ENCODE peak calls at places on chromosome 15, in six cellular contexts. One of them, this sample, is unnamed. For H3K27me3, the result is how much of the 10 kb centered on the place peaks cover.

GRCh38 chr15:68220489-68220888 is 9.0 kb downstream of the CLN6 start:
- DNase-seq in upper lobe of left lung: no peak
- DNase-seq in Peyer's patch: no peak
- DNase-seq in hepatocyte: no peak
- DNase-seq in BJ: no peak
- DNase-seq in psoas muscle: no peak
- DNase-seq in this sample: no peak

GRCh38 chr15:38551720-38552627 is 12.6 kb downstream of the RASGRP1 start:
- DNase-seq in hepatocyte: no peak
- DNase-seq in BJ: no peak
- DNase-seq in Peyer's patch: no peak
- DNase-seq in upper lobe of left lung: no peak
- DNase-seq in psoas muscle: no peak
- DNase-seq in this sample: no peak

GRCh38 chr15:101295607-101296225 is 668 bp upstream of the SNRPA1 start:
- DNase-seq in Peyer's patch: no peak
- DNase-seq in hepatocyte: peak
- DNase-seq in psoas muscle: no peak
- DNase-seq in BJ: no peak
- DNase-seq in upper lobe of left lung: no peak
- DNase-seq in this sample: no peak

GRCh38 chr15:49313650-49314049 is 109.4 kb upstream of the FGF7 start:
- DNase-seq in Peyer's patch: no peak
- DNase-seq in psoas muscle: no peak
- DNase-seq in BJ: peak
- DNase-seq in hepatocyte: no peak
- DNase-seq in upper lobe of left lung: no peak
- DNase-seq in this sample: no peak

GRCh38 chr15:100241572-100242479 is 99.9 kb downstream of the ADAMTS17 start:
- DNase-seq in Peyer's patch: no peak
- DNase-seq in psoas muscle: peak
- DNase-seq in BJ: no peak
- DNase-seq in hepatocyte: peak
- DNase-seq in upper lobe of left lung: no peak
- DNase-seq in this sample: no peak

GRCh38 chr15:67794832-67795574 is 30.3 kb upstream of the SKOR1 start:
- DNase-seq in hepatocyte: no peak
- DNase-seq in Peyer's patch: no peak
- DNase-seq in psoas muscle: no peak
- DNase-seq in BJ: no peak
- DNase-seq in upper lobe of left lung: no peak
- DNase-seq in this sample: no peak

GRCh38 chr15:90691369-90691768 is 25.8 kb upstream of the BLM start:
- DNase-seq in Peyer's patch: no peak
- DNase-seq in BJ: no peak
- DNase-seq in upper lobe of left lung: no peak
- DNase-seq in psoas muscle: no peak
- DNase-seq in hepatocyte: no peak
- DNase-seq in this sample: no peak

GRCh38 chr15:90483012-90483307 is 46.8 kb upstream of the CRTC3 start:
- DNase-seq in Peyer's patch: no peak
- DNase-seq in upper lobe of left lung: no peak
- DNase-seq in hepatocyte: no peak
- DNase-seq in psoas muscle: no peak
- DNase-seq in BJ: no peak
- DNase-seq in this sample: no peak

GRCh38 chr15:91279481-91279880 is 179.4 kb downstream of the SV2B start:
- DNase-seq in Peyer's patch: no peak
- DNase-seq in hepatocyte: no peak
- DNase-seq in psoas muscle: no peak
- DNase-seq in BJ: no peak
- DNase-seq in upper lobe of left lung: no peak
- DNase-seq in this sample: no peak

GRCh38 chr15:40175160-40175559 is 14.3 kb downstream of the BUB1B start:
- DNase-seq in hepatocyte: no peak
- DNase-seq in BJ: no peak
- DNase-seq in psoas muscle: no peak
- DNase-seq in Peyer's patch: no peak
- DNase-seq in upper lobe of left lung: no peak
- DNase-seq in this sample: no peak

GRCh38 chr15:51076142-51076897 is 18.4 kb downstream of the TNFAIP8L3 start:
- DNase-seq in upper lobe of left lung: no peak
- DNase-seq in hepatocyte: no peak
- DNase-seq in BJ: no peak
- DNase-seq in Peyer's patch: no peak
- DNase-seq in psoas muscle: no peak
- DNase-seq in this sample: no peak

GRCh38 chr15:39213385-39213840 is 367.5 kb upstream of the THBS1 start:
- DNase-seq in BJ: no peak
- DNase-seq in psoas muscle: no peak
- DNase-seq in upper lobe of left lung: peak
- DNase-seq in Peyer's patch: no peak
- DNase-seq in hepatocyte: peak
- DNase-seq in this sample: no peak

GRCh38 chr15:39321977-39322376 is 258.9 kb upstream of the THBS1 start:
- DNase-seq in upper lobe of left lung: no peak
- DNase-seq in Peyer's patch: no peak
- DNase-seq in BJ: no peak
- DNase-seq in hepatocyte: no peak
- DNase-seq in psoas muscle: no peak
- DNase-seq in this sample: no peak

GRCh38 chr15:81015595-81016252 is 15.0 kb downstream of the TLNRD1 start:
- DNase-seq in upper lobe of left lung: no peak
- DNase-seq in hepatocyte: no peak
- DNase-seq in Peyer's patch: no peak
- DNase-seq in psoas muscle: peak
- DNase-seq in BJ: no peak
- DNase-seq in this sample: no peak

GRCh38 chr15:39599871-39600270 is 19.0 kb downstream of the THBS1 start:
- DNase-seq in hepatocyte: no peak
- DNase-seq in upper lobe of left lung: no peak
- DNase-seq in Peyer's patch: no peak
- DNase-seq in psoas muscle: no peak
- DNase-seq in BJ: peak
- DNase-seq in this sample: no peak

GRCh38 chr15:27757050-27757449 is 342.1 kb downstream of the OCA2 start:
- DNase-seq in upper lobe of left lung: no peak
- DNase-seq in psoas muscle: no peak
- DNase-seq in Peyer's patch: no peak
- DNase-seq in BJ: no peak
- DNase-seq in hepatocyte: no peak
- DNase-seq in this sample: no peak

GRCh38 chr15:33310481-33311311 is at the start of gene RYR3:
- DNase-seq in Peyer's patch: no peak
- DNase-seq in upper lobe of left lung: no peak
- DNase-seq in psoas muscle: peak
- DNase-seq in BJ: no peak
- DNase-seq in hepatocyte: peak
- DNase-seq in this sample: no peak

GRCh38 chr15:88477126-88477525 is 9.6 kb downstream of the MRPS11 start:
- DNase-seq in hepatocyte: no peak
- DNase-seq in BJ: no peak
- DNase-seq in upper lobe of left lung: no peak
- DNase-seq in psoas muscle: no peak
- DNase-seq in Peyer's patch: no peak
- DNase-seq in this sample: no peak

GRCh38 chr15:66619152-66619903 is 53.5 kb upstream of the LCTL start:
- DNase-seq in psoas muscle: peak
- DNase-seq in upper lobe of left lung: peak
- DNase-seq in BJ: no peak
- DNase-seq in hepatocyte: peak
- DNase-seq in Peyer's patch: peak
- DNase-seq in this sample: peak

GRCh38 chr15:81848701-81849100 is 197.1 kb downstream of the MEX3B start:
- DNase-seq in psoas muscle: no peak
- DNase-seq in hepatocyte: no peak
- DNase-seq in BJ: no peak
- DNase-seq in Peyer's patch: no peak
- DNase-seq in upper lobe of left lung: no peak
- DNase-seq in this sample: no peak

GRCh38 chr15:64874131-64874530 is 32.4 kb downstream of the PLEKHO2 start:
- DNase-seq in Peyer's patch: no peak
- DNase-seq in upper lobe of left lung: no peak
- DNase-seq in psoas muscle: no peak
- DNase-seq in BJ: no peak
- DNase-seq in hepatocyte: no peak
- DNase-seq in this sample: no peak

GRCh38 chr15:98823012-98823458 is 174.7 kb downstream of the IGF1R start:
- DNase-seq in psoas muscle: no peak
- DNase-seq in BJ: peak
- DNase-seq in upper lobe of left lung: peak
- DNase-seq in hepatocyte: peak
- DNase-seq in Peyer's patch: no peak
- DNase-seq in this sample: no peak

GRCh38 chr15:28006116-28006911 is 92.8 kb downstream of the OCA2 start:
- DNase-seq in hepatocyte: no peak
- DNase-seq in BJ: no peak
- DNase-seq in psoas muscle: no peak
- DNase-seq in upper lobe of left lung: no peak
- DNase-seq in Peyer's patch: no peak
- DNase-seq in this sample: no peak

GRCh38 chr15:42808921-42809320 is 72.0 kb upstream of the CDAN1 start:
- DNase-seq in BJ: no peak
- DNase-seq in hepatocyte: no peak
- DNase-seq in Peyer's patch: no peak
- DNase-seq in psoas muscle: no peak
- DNase-seq in upper lobe of left lung: no peak
- DNase-seq in this sample: no peak

GRCh38 chr15:34233614-34234013 is 8.8 kb downstream of the EMC4 start:
- DNase-seq in psoas muscle: no peak
- DNase-seq in hepatocyte: no peak
- DNase-seq in BJ: no peak
- DNase-seq in Peyer's patch: no peak
- DNase-seq in upper lobe of left lung: peak
- DNase-seq in this sample: no peak

DNA sequence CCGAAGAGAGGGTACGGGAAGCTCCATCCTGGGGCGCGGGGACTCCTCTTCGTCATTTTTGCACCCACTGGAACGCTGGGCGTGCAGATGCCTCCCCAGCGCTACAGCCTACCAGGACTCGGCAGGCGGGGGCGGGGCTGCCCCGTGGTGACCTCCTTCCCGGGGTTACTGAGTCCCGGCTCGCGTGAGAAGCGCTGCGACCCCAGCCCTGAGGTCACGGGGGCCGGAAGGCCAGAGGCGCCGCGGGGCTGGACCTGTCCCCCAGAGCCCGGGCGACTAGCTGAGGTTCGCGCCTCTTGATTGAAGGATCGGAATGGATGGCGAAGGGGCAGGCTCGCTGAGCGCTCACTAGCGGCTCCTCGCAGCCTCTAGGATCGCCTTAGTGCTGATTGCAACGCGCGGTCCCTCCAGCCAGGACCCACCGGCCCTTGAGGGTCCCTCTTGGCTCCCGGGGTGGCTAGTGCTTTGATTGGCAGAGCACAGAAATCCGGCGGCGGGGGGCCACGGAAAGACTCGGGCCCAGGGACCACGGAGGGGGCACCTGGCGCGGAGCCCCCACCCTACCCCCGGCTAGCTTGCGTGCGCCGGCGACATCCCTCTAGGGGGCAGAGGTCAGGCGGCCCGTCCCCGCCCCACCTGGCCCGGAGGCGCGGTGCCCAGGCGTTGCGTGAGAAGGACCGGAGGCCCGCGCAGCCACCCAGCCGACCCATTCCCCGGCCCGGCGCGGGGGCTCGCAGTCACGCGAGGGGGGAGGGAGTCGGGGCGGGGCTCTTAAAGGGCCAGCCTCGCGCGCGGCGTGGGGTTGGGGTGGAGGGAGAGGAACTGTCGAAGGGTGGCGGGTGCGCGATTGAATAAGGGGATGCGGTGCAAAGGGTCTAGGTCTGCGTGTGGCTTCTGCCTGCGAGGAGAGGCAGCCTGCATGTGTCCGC is 781 bp upstream of the CYP1A1 start:
- DNase-seq in hepatocyte: peak
- DNase-seq in Peyer's patch: peak
- DNase-seq in upper lobe of left lung: peak
- DNase-seq in BJ: no peak
- DNase-seq in psoas muscle: peak
- DNase-seq in this sample: peak
- H3K4me3 ChIP-seq in hepatocyte: peak
- H3K4me3 ChIP-seq in Peyer's patch: peak
- H3K4me3 ChIP-seq in upper lobe of left lung: peak
- H3K4me3 ChIP-seq in BJ: peak
- H3K4me3 ChIP-seq in psoas muscle: peak
- H3K4me3 ChIP-seq in this sample: peak

GRCh38 chr15:60244813-60245212 is 153.0 kb downstream of the ANXA2 start:
- DNase-seq in Peyer's patch: no peak
- DNase-seq in upper lobe of left lung: no peak
- DNase-seq in hepatocyte: no peak
- DNase-seq in BJ: no peak
- DNase-seq in psoas muscle: no peak
- DNase-seq in this sample: no peak

GRCh38 chr15:60243769-60244168 is 154.0 kb downstream of the ANXA2 start:
- DNase-seq in Peyer's patch: no peak
- DNase-seq in psoas muscle: no peak
- DNase-seq in BJ: no peak
- DNase-seq in hepatocyte: no peak
- DNase-seq in upper lobe of left lung: no peak
- DNase-seq in this sample: no peak
- H3K27me3 ChIP-seq in Peyer's patch: under half
- H3K27me3 ChIP-seq in psoas muscle: under half
- H3K27me3 ChIP-seq in BJ: under half
- H3K27me3 ChIP-seq in hepatocyte: under half
- H3K27me3 ChIP-seq in upper lobe of left lung: under half
- H3K27me3 ChIP-seq in this sample: under half

GRCh38 chr15:70526221-70526973 is 237.0 kb downstream of the UACA start:
- DNase-seq in BJ: peak
- DNase-seq in Peyer's patch: peak
- DNase-seq in psoas muscle: peak
- DNase-seq in hepatocyte: peak
- DNase-seq in upper lobe of left lung: no peak
- DNase-seq in this sample: no peak
- H3K4me3 ChIP-seq in BJ: peak
- H3K4me3 ChIP-seq in Peyer's patch: peak
- H3K4me3 ChIP-seq in psoas muscle: no peak
- H3K4me3 ChIP-seq in hepatocyte: no peak
- H3K4me3 ChIP-seq in upper lobe of left lung: no peak
- H3K4me3 ChIP-seq in this sample: no peak

DNA sequence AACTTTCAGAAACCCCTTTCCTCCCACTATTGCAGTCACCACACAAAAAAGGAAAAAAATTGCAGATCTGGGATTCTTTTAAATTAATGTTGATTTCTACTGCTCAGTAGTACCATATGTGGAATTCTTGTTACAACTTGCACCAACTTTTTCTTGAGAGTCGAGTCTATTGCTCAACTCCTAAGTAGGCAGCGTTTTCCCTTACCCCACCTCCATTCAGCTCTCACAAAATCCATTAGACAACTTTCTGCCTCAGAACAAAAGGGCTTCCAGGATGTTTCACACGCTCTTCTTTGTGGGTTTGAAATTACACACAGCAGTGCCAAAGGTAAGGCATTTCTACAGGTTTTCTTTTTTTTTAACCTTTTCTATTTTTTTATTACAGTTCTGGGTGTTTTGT is 179.5 kb downstream of the ANXA2 start:
- DNase-seq in hepatocyte: no peak
- DNase-seq in psoas muscle: no peak
- DNase-seq in Peyer's patch: no peak
- DNase-seq in upper lobe of left lung: no peak
- DNase-seq in BJ: no peak
- DNase-seq in this sample: no peak
- H3K27me3 ChIP-seq in hepatocyte: under half
- H3K27me3 ChIP-seq in psoas muscle: under half
- H3K27me3 ChIP-seq in Peyer's patch: under half
- H3K27me3 ChIP-seq in upper lobe of left lung: under half
- H3K27me3 ChIP-seq in BJ: under half
- H3K27me3 ChIP-seq in this sample: under half

GRCh38 chr15:25789616-25790002 is 73.5 kb downstream of the ATP10A start:
- DNase-seq in psoas muscle: no peak
- DNase-seq in Peyer's patch: no peak
- DNase-seq in BJ: no peak
- DNase-seq in hepatocyte: no peak
- DNase-seq in upper lobe of left lung: no peak
- DNase-seq in this sample: no peak
- H3K4me3 ChIP-seq in psoas muscle: no peak
- H3K4me3 ChIP-seq in Peyer's patch: no peak
- H3K4me3 ChIP-seq in BJ: no peak
- H3K4me3 ChIP-seq in hepatocyte: no peak
- H3K4me3 ChIP-seq in upper lobe of left lung: no peak
- H3K4me3 ChIP-seq in this sample: no peak